ENCODE peak calls at places on chromosomes 1 and 21, in five cellular contexts. One of them, this sample, is unnamed.

GRCh38 chr1:162587761-162588260 is 26.3 kb downstream of the UAP1 start:
- DNase-seq in cardiac muscle cell: no peak
- DNase-seq in fibroblast of lung: no peak
- DNase-seq in heart right ventricle: no peak
- DNase-seq in tibial artery: no peak
- DNase-seq in this sample: no peak

GRCh38 chr1:74053407-74053806 is 144.6 kb downstream of the LRRIQ3 start:
- DNase-seq in heart right ventricle: no peak
- DNase-seq in tibial artery: no peak
- DNase-seq in cardiac muscle cell: no peak
- DNase-seq in fibroblast of lung: no peak
- DNase-seq in this sample: no peak

GRCh38 chr1:117895482-117896114 is 33.8 kb downstream of the GDAP2 start:
- DNase-seq in heart right ventricle: no peak
- DNase-seq in fibroblast of lung: peak; percentile 92
- DNase-seq in tibial artery: peak; percentile 70
- DNase-seq in cardiac muscle cell: peak; percentile 83
- DNase-seq in this sample: peak; percentile 48

GRCh38 chr21:42942244-42942643 is 16.8 kb upstream of the ERVH48-1 start:
- DNase-seq in fibroblast of lung: no peak
- DNase-seq in heart right ventricle: no peak
- DNase-seq in cardiac muscle cell: no peak
- DNase-seq in tibial artery: no peak
- DNase-seq in this sample: no peak

GRCh38 chr1:231626951-231627614 is 493 bp downstream of the DISC1 start:
- DNase-seq in heart right ventricle: peak; percentile 74
- DNase-seq in cardiac muscle cell: peak; percentile 68
- DNase-seq in fibroblast of lung: peak; percentile 37
- DNase-seq in tibial artery: peak; percentile 82
- DNase-seq in this sample: peak; percentile 70

GRCh38 chr1:165914136-165914798 is 86.9 kb downstream of the UCK2 start:
- DNase-seq in fibroblast of lung: peak; percentile 90
- DNase-seq in heart right ventricle: no peak
- DNase-seq in cardiac muscle cell: peak; percentile 72
- DNase-seq in tibial artery: no peak
- DNase-seq in this sample: no peak

GRCh38 chr1:53535846-53536245 is 76.6 kb downstream of the DMRTB1 start:
- DNase-seq in cardiac muscle cell: no peak
- DNase-seq in tibial artery: no peak
- DNase-seq in heart right ventricle: no peak
- DNase-seq in fibroblast of lung: no peak
- DNase-seq in this sample: no peak

GRCh38 chr1:24236170-24237045 is 49.3 kb upstream of the IFNLR1 start:
- DNase-seq in tibial artery: no peak
- DNase-seq in cardiac muscle cell: no peak
- DNase-seq in heart right ventricle: no peak
- DNase-seq in fibroblast of lung: peak; percentile 65
- DNase-seq in this sample: no peak

GRCh38 chr1:229229721-229230135 is 41.2 kb upstream of the RAB4A start:
- DNase-seq in tibial artery: peak; percentile 89
- DNase-seq in cardiac muscle cell: no peak
- DNase-seq in heart right ventricle: peak; percentile 39
- DNase-seq in fibroblast of lung: peak; percentile 78
- DNase-seq in this sample: peak; percentile 48

GRCh38 chr1:56551691-56552090 is 27.7 kb downstream of the PLPP3 start:
- DNase-seq in cardiac muscle cell: no peak
- DNase-seq in tibial artery: no peak
- DNase-seq in fibroblast of lung: no peak
- DNase-seq in heart right ventricle: no peak
- DNase-seq in this sample: no peak

GRCh38 chr1:226736001-226736907 is 2.8 kb downstream of the ITPKB start:
- DNase-seq in tibial artery: peak; percentile 66
- DNase-seq in fibroblast of lung: no peak
- DNase-seq in heart right ventricle: peak; percentile 69
- DNase-seq in cardiac muscle cell: no peak
- DNase-seq in this sample: peak; percentile 66

GRCh38 chr1:167630568-167631385 is 745 bp downstream of the RCSD1 start:
- DNase-seq in fibroblast of lung: no peak
- DNase-seq in tibial artery: no peak
- DNase-seq in heart right ventricle: no peak
- DNase-seq in cardiac muscle cell: peak; percentile 42
- DNase-seq in this sample: no peak
- H3K27me3 ChIP-seq in fibroblast of lung: peaks cover 12% of the 10 kb centered on the region
- H3K27me3 ChIP-seq in tibial artery: no peaks in the 10 kb centered on the region
- H3K27me3 ChIP-seq in heart right ventricle: no peaks in the 10 kb centered on the region
- H3K27me3 ChIP-seq in cardiac muscle cell: no peaks in the 10 kb centered on the region
- H3K27me3 ChIP-seq in this sample: no peaks in the 10 kb centered on the region

GRCh38 chr1:234502785-234503184 is 23.8 kb upstream of the TARBP1 start:
- DNase-seq in heart right ventricle: no peak
- DNase-seq in fibroblast of lung: no peak
- DNase-seq in cardiac muscle cell: no peak
- DNase-seq in tibial artery: no peak
- DNase-seq in this sample: no peak

GRCh38 chr1:234498448-234499118 is 19.6 kb upstream of the TARBP1 start:
- DNase-seq in cardiac muscle cell: no peak
- DNase-seq in heart right ventricle: no peak
- DNase-seq in tibial artery: no peak
- DNase-seq in fibroblast of lung: no peak
- DNase-seq in this sample: no peak

GRCh38 chr1:234500269-234500668 is 21.3 kb upstream of the TARBP1 start:
- DNase-seq in heart right ventricle: no peak
- DNase-seq in tibial artery: no peak
- DNase-seq in cardiac muscle cell: no peak
- DNase-seq in fibroblast of lung: peak; percentile 25
- DNase-seq in this sample: no peak

GRCh38 chr1:234497589-234497988 is 18.6 kb upstream of the TARBP1 start:
- DNase-seq in tibial artery: no peak
- DNase-seq in cardiac muscle cell: no peak
- DNase-seq in heart right ventricle: no peak
- DNase-seq in fibroblast of lung: no peak
- DNase-seq in this sample: no peak

DNA sequence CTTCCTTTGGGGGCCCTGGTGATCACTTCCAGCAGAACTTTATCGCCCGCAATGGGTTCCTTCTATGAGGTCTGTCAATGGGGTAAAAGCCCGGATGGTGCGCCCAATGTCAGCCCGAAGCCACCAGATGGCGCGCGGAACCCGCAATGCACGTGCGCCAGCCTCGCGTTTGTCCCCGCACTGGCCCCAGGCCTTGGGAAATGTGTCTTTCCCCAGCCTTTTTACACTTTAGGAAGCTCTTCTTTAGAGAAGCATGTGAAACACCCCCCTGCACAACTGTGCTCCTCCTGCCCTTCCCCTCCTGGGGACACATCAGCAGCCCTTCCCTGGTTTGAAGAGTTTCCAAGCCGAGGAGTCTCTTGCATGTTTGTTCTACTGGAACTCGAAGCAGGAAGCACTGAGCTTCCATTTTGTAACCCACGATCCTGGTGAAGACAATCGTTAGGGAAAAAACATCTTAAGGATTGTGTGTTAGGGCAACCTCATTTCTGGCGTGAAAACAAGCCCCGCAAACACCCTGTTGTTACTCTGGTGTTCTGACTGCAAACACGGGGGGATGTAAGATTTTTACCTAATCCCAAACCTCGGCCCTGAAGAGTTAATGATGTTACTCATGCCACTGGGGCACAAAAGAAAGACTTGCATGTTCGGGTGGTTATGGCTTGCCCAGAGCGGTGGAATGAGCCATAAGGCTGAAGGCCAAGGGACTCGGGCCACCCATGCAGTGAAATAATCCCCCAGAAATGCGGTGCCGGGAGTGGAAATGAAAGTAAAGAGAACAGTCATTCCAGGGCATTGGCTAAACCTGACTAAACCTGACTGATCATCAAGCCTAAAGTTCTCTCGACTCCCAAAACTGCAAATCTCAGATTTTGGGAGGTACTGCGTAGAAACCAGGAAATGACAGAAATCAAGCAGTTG is 20.4 kb upstream of the TARBP1 start:
- DNase-seq in tibial artery: peak; percentile 96
- DNase-seq in heart right ventricle: peak; percentile 92
- DNase-seq in fibroblast of lung: peak; percentile 93
- DNase-seq in cardiac muscle cell: peak; percentile 90
- DNase-seq in this sample: peak; percentile 95
- H3K4me3 ChIP-seq in tibial artery: peak overlapping the region; percentile 30
- H3K4me3 ChIP-seq in heart right ventricle: peak overlapping the region; percentile 5
- H3K4me3 ChIP-seq in fibroblast of lung: peak overlapping the region; percentile 6
- H3K4me3 ChIP-seq in cardiac muscle cell: no peak overlapping the region
- H3K4me3 ChIP-seq in this sample: no peak overlapping the region

GRCh38 chr1:210940081-210940617 is 193.8 kb downstream of the KCNH1 start:
- DNase-seq in cardiac muscle cell: no peak
- DNase-seq in fibroblast of lung: no peak
- DNase-seq in heart right ventricle: no peak
- DNase-seq in tibial artery: no peak
- DNase-seq in this sample: no peak

GRCh38 chr1:210942513-210942912 is 191.4 kb downstream of the KCNH1 start:
- DNase-seq in fibroblast of lung: no peak
- DNase-seq in heart right ventricle: no peak
- DNase-seq in cardiac muscle cell: no peak
- DNase-seq in tibial artery: no peak
- DNase-seq in this sample: no peak

GRCh38 chr1:210935905-210936304 is 198.0 kb downstream of the KCNH1 start:
- DNase-seq in heart right ventricle: no peak
- DNase-seq in cardiac muscle cell: no peak
- DNase-seq in fibroblast of lung: no peak
- DNase-seq in tibial artery: no peak
- DNase-seq in this sample: no peak

GRCh38 chr1:210937846-210938245 is 196.1 kb downstream of the KCNH1 start:
- DNase-seq in fibroblast of lung: no peak
- DNase-seq in cardiac muscle cell: no peak
- DNase-seq in heart right ventricle: no peak
- DNase-seq in tibial artery: no peak
- DNase-seq in this sample: no peak

GRCh38 chr1:210938416-210938925 is 195.5 kb downstream of the KCNH1 start:
- DNase-seq in heart right ventricle: no peak
- DNase-seq in fibroblast of lung: no peak
- DNase-seq in cardiac muscle cell: no peak
- DNase-seq in tibial artery: no peak
- DNase-seq in this sample: no peak
- H3K27me3 ChIP-seq in heart right ventricle: no peaks in the 10 kb centered on the region
- H3K27me3 ChIP-seq in fibroblast of lung: no peaks in the 10 kb centered on the region
- H3K27me3 ChIP-seq in cardiac muscle cell: no peaks in the 10 kb centered on the region
- H3K27me3 ChIP-seq in tibial artery: no peaks in the 10 kb centered on the region
- H3K27me3 ChIP-seq in this sample: no peaks in the 10 kb centered on the region

DNA sequence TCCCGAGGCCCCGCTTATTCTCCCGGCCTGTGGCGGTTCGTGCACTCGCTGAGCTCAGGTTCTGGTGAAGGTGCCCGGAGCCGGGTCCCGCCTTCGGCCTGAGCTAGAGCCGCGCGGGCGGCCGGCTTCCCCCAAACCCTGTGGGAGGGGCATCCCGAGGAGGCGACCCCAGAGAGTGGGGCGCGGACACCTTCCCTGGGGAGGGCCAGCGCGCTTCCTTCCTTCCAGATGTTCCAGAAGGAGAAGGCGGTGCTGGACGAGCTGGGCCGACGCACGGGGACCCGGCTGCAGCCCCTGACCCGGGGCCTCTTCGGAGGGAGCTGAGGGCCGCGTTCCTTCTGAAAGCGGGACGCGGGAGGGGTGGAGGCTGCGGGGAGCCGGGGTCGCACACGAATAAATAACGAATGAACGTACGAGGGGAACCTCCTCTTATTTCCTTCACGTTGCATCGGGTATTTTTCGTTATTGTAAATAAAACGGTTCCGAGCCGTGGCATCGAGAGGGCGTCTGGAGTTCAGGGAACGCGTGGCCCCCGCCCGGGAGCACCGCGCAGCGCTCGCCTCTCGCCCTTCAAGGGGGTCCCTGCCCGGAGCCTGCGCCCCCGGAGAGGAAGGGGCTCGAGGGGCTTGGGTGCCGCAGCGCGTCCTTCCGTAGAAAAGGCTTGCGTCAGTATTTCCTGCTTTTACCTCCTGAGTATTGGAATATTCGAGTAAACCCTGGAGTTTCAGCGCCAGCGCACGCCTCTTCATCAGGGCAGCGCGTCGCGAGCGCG is 11.4 kb downstream of the YBEY start:
- DNase-seq in heart right ventricle: peak; percentile 41
- DNase-seq in cardiac muscle cell: no peak
- DNase-seq in fibroblast of lung: peak; percentile 25
- DNase-seq in tibial artery: no peak
- DNase-seq in this sample: no peak
- H3K4me3 ChIP-seq in heart right ventricle: peak overlapping the region; percentile 73
- H3K4me3 ChIP-seq in cardiac muscle cell: no peak overlapping the region
- H3K4me3 ChIP-seq in fibroblast of lung: no peak overlapping the region
- H3K4me3 ChIP-seq in tibial artery: peak overlapping the region; percentile 41
- H3K4me3 ChIP-seq in this sample: no peak overlapping the region

GRCh38 chr1:202700061-202700460 is 10.2 kb downstream of the SYT2 start:
- DNase-seq in fibroblast of lung: no peak
- DNase-seq in heart right ventricle: no peak
- DNase-seq in cardiac muscle cell: no peak
- DNase-seq in tibial artery: no peak
- DNase-seq in this sample: no peak

GRCh38 chr1:202701200-202701599 is 9.1 kb downstream of the SYT2 start:
- DNase-seq in fibroblast of lung: no peak
- DNase-seq in tibial artery: no peak
- DNase-seq in heart right ventricle: no peak
- DNase-seq in cardiac muscle cell: no peak
- DNase-seq in this sample: no peak

GRCh38 chr1:202704601-202705000 is 5.7 kb downstream of the SYT2 start:
- DNase-seq in fibroblast of lung: no peak
- DNase-seq in cardiac muscle cell: no peak
- DNase-seq in heart right ventricle: no peak
- DNase-seq in tibial artery: no peak
- DNase-seq in this sample: no peak

GRCh38 chr1:202703191-202703590 is 7.1 kb downstream of the SYT2 start:
- DNase-seq in cardiac muscle cell: no peak
- DNase-seq in fibroblast of lung: no peak
- DNase-seq in heart right ventricle: no peak
- DNase-seq in tibial artery: no peak
- DNase-seq in this sample: no peak

DNA sequence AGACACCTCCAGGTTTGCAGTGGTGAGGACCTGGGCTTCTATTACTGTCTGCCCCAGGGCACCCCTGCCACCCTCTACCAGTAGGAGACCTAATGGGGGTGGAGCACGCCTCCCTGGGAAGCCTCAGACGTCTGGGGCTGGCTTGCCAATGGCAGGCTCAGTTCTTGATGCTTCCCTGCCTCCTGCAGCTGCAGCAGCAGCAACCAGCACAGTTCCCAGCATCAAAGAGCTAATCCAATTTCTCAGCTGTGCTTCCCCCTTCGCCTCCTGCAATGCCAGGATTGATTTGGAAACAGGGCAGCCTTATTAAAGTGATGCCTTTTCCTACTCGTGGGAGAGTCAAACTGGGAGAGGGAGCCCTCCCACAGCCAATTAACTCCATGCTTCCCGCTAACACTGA is 8.2 kb downstream of the SYT2 start:
- DNase-seq in fibroblast of lung: no peak
- DNase-seq in heart right ventricle: no peak
- DNase-seq in tibial artery: no peak
- DNase-seq in cardiac muscle cell: no peak
- DNase-seq in this sample: no peak
- H3K27me3 ChIP-seq in fibroblast of lung: peaks cover 32% of the 10 kb centered on the region
- H3K27me3 ChIP-seq in heart right ventricle: peaks cover 63% of the 10 kb centered on the region
- H3K27me3 ChIP-seq in tibial artery: no peaks in the 10 kb centered on the region
- H3K27me3 ChIP-seq in cardiac muscle cell: peaks cover 28% of the 10 kb centered on the region
- H3K27me3 ChIP-seq in this sample: no peaks in the 10 kb centered on the region

This sample was measured in pancreas.